ENCODE peak calls at places on chromosome 16, in four cellular contexts. C, K, A and I are unnamed samples.

GRCh38 chr16:29310852-29311314 is 95.6 kb downstream of the NPIPB11 start:
- DNase-seq in A (no peak), K (no peak), C (peak), I (no peak)

GRCh38 chr16:69444873-69445517 is 20.6 kb downstream of the CYB5B start:
- DNase-seq in K (no peak), A (no peak), C (no peak), I (no peak)

GRCh38 chr16:54347961-54348360 is 61.4 kb upstream of the IRX3 start:
- DNase-seq in C (no peak), K (no peak), A (no peak), I (no peak)

GRCh38 chr16:84166796-84167695 is 19.8 kb downstream of the TAF1C start:
- DNase-seq in C (no peak), K (no peak), A (no peak), I (peak)

GRCh38 chr16:13756411-13756810 is 163.5 kb upstream of the ERCC4 start:
- DNase-seq in A (no peak), K (no peak), C (no peak), I (no peak)

GRCh38 chr16:56675685-56676210 is 6.1 kb downstream of the MT1H start:
- DNase-seq in C (no peak), A (no peak), K (peak), I (no peak)

GRCh38 chr16:2841606-2842339 is 11.7 kb downstream of the ZG16B start:
- DNase-seq in K (no peak), C (no peak), A (no peak), I (no peak)

GRCh38 chr16:18803569-18804462 is 2.5 kb upstream of the ARL6IP1 start:
- DNase-seq in K (no peak), C (no peak), A (peak), I (no peak)

GRCh38 chr16:23016372-23016771 is 132.9 kb downstream of the USP31 start:
- DNase-seq in A (no peak), C (no peak), K (no peak), I (peak)

GRCh38 chr16:86306046-86306644 is 204.2 kb upstream of the FOXF1 start:
- DNase-seq in A (no peak), C (no peak), K (no peak), I (no peak)

GRCh38 chr16:67841198-67841815 is 813 bp upstream of the THAP11 start:
- DNase-seq in A (peak), C (no peak), K (no peak), I (no peak)

GRCh38 chr16:30896203-30896889 is at the start of gene CTF1:
- DNase-seq in A (peak), C (peak), K (peak), I (no peak)

GRCh38 chr16:10990378-10990777 is 46.0 kb downstream of the CLEC16A start:
- DNase-seq in A (no peak), C (no peak), K (no peak), I (no peak)

GRCh38 chr16:82605076-82605475 is 21.7 kb upstream of the CDH13 start:
- DNase-seq in A (no peak), K (no peak), C (no peak), I (no peak)

GRCh38 chr16:23448392-23448791 is 4.6 kb downstream of the COG7 start:
- DNase-seq in C (no peak), K (no peak), A (no peak), I (no peak)

GRCh38 chr16:82082543-82083244 is 47.6 kb downstream of the HSD17B2 start:
- DNase-seq in A (no peak), K (no peak), C (peak), I (no peak)

GRCh38 chr16:57513371-57514102 is 22.8 kb downstream of the CCDC102A start:
- DNase-seq in A (no peak), K (no peak), C (no peak), I (no peak)

GRCh38 chr16:52549011-52549692 is 2.2 kb upstream of the TOX3 start:
- DNase-seq in A (no peak), C (peak), K (no peak), I (no peak)

GRCh38 chr16:12547608-12547922 is 256.1 kb downstream of the CPPED1 start:
- DNase-seq in C (no peak), K (no peak), A (no peak), I (no peak)

GRCh38 chr16:85475691-85476300 is 137.3 kb upstream of the GSE1 start:
- DNase-seq in C (no peak), A (no peak), K (no peak), I (no peak)

GRCh38 chr16:56551796-56552738 is 12.8 kb upstream of the MT4 start:
- DNase-seq in A (no peak), C (peak), K (no peak), I (no peak)

GRCh38 chr16:89860747-89861304 is 12.6 kb upstream of the TCF25 start:
- DNase-seq in K (peak), A (peak), C (peak), I (no peak)

GRCh38 chr16:85235988-85236831 is 123.9 kb upstream of the CIBAR2 start:
- DNase-seq in K (no peak), A (no peak), C (no peak), I (no peak)

GRCh38 chr16:54875443-54875842 is 55.2 kb upstream of the IRX5 start:
- DNase-seq in A (no peak), K (peak), C (no peak), I (no peak)

GRCh38 chr16:9854665-9855064 is 327.6 kb downstream of the GRIN2A start:
- DNase-seq in A (no peak), C (no peak), K (no peak), I (no peak)

DNA sequence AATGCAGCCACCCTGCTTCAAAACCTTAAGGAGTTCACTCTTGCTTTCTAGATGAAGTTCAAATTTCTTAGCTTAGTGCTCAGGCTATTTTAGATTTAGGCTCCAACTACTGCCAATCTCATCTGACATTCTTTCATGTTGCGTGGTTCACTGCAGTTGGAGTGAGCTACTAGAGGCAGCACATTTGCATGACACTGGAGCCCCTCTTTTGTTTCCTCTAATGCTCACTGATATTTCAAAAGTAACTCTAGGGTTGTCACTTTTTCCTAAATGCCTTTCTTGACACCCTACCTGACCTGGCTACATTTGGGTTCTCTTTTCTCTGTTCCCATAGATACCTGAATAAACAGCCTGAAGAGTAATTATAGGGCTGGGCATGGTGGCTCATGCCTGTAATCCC is 586.5 kb upstream of the GOT2 start:
- DNase-seq in K (no peak), A (no peak), C (no peak), I (no peak)
- TF ChIP-seq USF2 in K (no peak), A (no peak), C (no peak), I (no peak)

DNA sequence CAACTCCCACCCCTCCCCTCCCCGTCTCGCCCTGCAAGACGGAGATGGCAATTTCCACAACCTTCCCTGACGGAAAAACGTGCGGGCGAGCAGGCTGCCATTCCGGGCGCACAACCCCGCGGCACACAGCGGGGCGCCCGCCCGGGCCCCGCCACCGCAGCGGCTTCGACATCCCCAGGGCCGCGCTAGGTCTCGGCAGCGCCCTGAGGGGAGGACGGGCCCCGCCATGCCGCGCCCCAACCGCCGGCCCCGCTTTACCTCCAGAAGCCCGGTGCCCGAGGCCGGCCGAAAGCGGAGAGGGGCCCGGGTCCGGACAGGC is 547 bp downstream of the CDIP1 start:
- DNase-seq in K (no peak), A (no peak), C (no peak), I (no peak)
- TF ChIP-seq SP1 in K (no peak), A (no peak), C (no peak), I (no peak)

GRCh38 chr16:78192734-78193133 is 93.3 kb downstream of the WWOX start:
- DNase-seq in K (no peak), A (no peak), C (no peak), I (no peak)
- TF ChIP-seq TAF1 in K (no peak), A (no peak), C (no peak), I (no peak)

GRCh38 chr16:723695-724094 is 2.5 kb downstream of the CCDC78 start:
- DNase-seq in C (no peak), A (no peak), K (no peak), I (no peak)

GRCh38 chr16:725463-726187 is 618 bp downstream of the CCDC78 start:
- DNase-seq in C (no peak), K (no peak), A (no peak), I (no peak)

GRCh38 chr16:725041-725376 is 1.2 kb downstream of the CCDC78 start:
- DNase-seq in C (no peak), K (peak), A (no peak), I (no peak)

GRCh38 chr16:722835-723633 is 2.1 kb downstream of the ANTKMT start:
- DNase-seq in C (no peak), A (no peak), K (no peak), I (no peak)

DNA sequence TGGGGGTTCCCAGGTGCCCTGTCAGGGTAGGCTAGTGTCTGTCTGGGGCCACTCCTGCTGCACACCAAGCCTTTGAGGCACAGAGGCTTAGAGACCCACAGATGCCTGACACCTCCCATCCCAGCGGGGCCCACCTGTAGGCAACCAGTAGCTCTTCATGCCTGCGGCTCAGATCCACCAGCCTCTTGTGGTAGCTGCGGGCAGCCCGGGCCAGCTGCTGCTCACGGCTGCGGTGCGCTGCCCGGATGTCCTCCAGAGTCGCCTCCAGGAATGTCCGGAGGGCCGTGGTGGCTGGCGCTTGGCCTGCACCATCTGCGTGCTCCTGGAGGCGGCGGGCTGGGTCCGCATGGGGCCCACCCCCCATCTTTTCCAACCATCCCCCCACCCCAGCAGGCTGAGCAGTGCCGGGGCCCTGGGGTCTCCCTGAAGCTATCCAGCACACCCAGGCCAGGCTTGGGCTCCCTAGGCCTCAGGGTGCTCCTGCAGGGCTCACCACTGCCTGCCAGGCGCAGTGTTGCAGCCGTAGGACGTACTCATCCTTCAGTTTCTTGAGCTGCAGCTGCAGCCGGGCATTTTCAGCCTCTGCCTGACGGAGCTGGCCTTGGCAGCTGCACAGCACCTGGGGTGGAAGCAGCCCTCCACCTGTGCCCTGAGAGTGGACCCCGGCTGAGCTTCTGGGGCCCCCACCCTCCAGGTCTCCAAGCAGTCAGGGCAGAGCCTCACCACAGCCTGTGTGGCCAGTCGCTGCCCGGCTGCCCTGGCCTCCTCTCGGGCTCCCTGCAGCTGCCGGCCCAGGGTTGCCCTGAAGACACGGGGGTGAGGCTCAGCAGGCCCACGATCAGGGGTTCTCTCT is 1.8 kb downstream of the CCDC78 start:
- DNase-seq in K (peak), A (no peak), C (no peak), I (no peak)
- TF ChIP-seq USF2 in K (no peak), A (no peak), C (no peak), I (no peak)

DNA sequence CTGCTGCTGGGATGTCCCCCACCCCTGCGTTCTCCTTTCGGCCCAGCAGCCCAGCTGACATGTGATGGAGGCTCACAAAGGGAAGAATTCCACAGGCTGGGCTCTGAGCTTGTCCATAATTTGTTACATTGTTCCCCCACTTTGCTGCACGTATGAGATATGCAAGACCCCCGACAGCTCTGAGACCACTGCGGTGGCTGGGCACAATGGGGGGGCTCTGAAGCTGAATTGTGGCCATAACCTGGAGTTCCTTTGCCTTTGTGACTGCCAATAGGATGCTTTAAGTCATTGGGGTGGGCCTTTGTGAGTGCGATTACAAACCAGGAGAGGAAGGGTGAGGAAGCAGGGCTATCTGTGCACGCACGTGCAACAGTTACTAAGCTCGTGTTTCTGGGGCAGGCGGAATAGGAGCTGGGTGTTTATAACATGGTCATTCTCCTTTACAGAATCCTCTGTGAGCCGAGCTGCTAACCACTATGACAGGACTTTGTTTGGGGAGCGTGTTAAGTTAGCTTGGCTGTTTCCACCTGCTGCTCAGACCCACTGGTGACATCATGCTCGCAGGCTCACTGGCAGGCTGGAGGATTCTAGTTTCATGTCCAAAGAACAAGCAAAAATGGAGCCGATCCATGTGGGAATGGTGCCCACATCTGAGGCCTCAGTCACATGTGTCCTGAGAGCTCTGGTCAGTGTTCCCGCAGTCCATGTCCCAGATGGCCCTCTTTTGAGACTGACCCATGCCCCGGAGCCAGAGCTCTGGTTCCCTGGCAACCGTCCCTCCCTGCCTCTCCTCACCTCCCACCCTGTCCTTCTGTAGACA is 208.3 kb upstream of the SALL1 start:
- DNase-seq in K (peak), A (no peak), C (no peak), I (no peak)
- TF ChIP-seq SP1 in K (no peak), A (no peak), C (no peak), I (no peak)

GRCh38 chr16:88747588-88748301 is 37.3 kb downstream of the PIEZO1 start:
- DNase-seq in C (peak), A (peak), K (peak), I (no peak)
- TF ChIP-seq TAF1 in C (no peak), A (no peak), K (no peak), I (no peak)